ENCODE peak calls at places on chromosomes 1 and 21, in six cellular contexts. R is cardiac muscle cell; I is nucleus accumbens; M is MV-4-11; Q is NCI-H1092 treated with DMSO at 0.1 percent for 48 hours; V is activated effector memory CD4-positive, alpha-beta T cell treated with anti-CD3 and anti-CD28 coated beads, Interleukin-2, amount 50 U/mL, for 16 hours. T is an unnamed sample.

GRCh38 chr1:20712210-20712577 is 5.6 kb downstream of the KIF17 start:
- DNase-seq in R (no peak), I (peak; percentile 23), M (no peak), Q (no peak), V (no peak), T (no peak)

GRCh38 chr1:240306673-240307072 is 215.0 kb downstream of the FMN2 start:
- DNase-seq in R (no peak), I (no peak), M (no peak), Q (no peak), V (no peak), T (no peak)

GRCh38 chr1:20640183-20640597 is 6.9 kb downstream of the PINK1 start:
- DNase-seq in R (peak; percentile 69), I (peak; percentile 21), M (peak; percentile 54), Q (peak; percentile 62), V (peak; percentile 83), T (no peak)

GRCh38 chr1:4032571-4032970 is 132.5 kb upstream of the C1orf174 start:
- DNase-seq in R (no peak), I (no peak), M (no peak), Q (no peak), V (peak; percentile 31), T (no peak)

GRCh38 chr1:200040516-200041138 is 13.1 kb downstream of the NR5A2 start:
- DNase-seq in R (peak; percentile 35), I (no peak), M (no peak), Q (no peak), V (no peak), T (no peak)

GRCh38 chr1:231808990-231809389 is 182.4 kb downstream of the DISC1 start:
- DNase-seq in R (peak; percentile 53), I (no peak), M (peak; percentile 68), Q (no peak), V (no peak), T (no peak)

GRCh38 chr1:182235952-182236650 is 155.5 kb downstream of the GLUL start:
- DNase-seq in R (no peak), I (no peak), M (peak; percentile 31), Q (peak; percentile 96), V (no peak), T (no peak)

GRCh38 chr1:80047791-80048190 is 1041.3 kb upstream of the ADGRL4 start:
- DNase-seq in R (peak; percentile 68), I (no peak), M (no peak), Q (no peak), V (no peak), T (no peak)

GRCh38 chr1:8284167-8284566 is 33.7 kb upstream of the SLC45A1 start:
- DNase-seq in R (peak; percentile 53), I (no peak), M (no peak), Q (no peak), V (no peak), T (no peak)

GRCh38 chr1:228284148-228284495 is 76.3 kb downstream of the OBSCN start:
- DNase-seq in R (no peak), I (no peak), M (no peak), Q (no peak), V (no peak), T (no peak)

GRCh38 chr1:59605761-59606160 is 209.0 kb upstream of the HOOK1 start:
- DNase-seq in R (no peak), I (no peak), M (no peak), Q (no peak), V (no peak), T (no peak)

GRCh38 chr1:68175621-68176398 is 56.5 kb downstream of the WLS start:
- DNase-seq in R (peak; percentile 66), I (no peak), M (no peak), Q (peak; percentile 58), V (no peak), T (no peak)

GRCh38 chr1:34984435-34985062 is 598 bp downstream of the TMEM35B start:
- DNase-seq in R (peak; percentile 50), I (peak; percentile 40), M (peak; percentile 53), Q (peak; percentile 21), V (no peak), T (no peak)

GRCh38 chr1:20711285-20712209 is 6.3 kb downstream of the KIF17 start:
- DNase-seq in R (no peak), I (peak; percentile 39), M (peak; percentile 61), Q (no peak), V (no peak), T (no peak)

GRCh38 chr1:42931911-42932422 is 26.7 kb downstream of the SLC2A1 start:
- DNase-seq in R (no peak), I (no peak), M (peak; percentile 98), Q (no peak), V (peak; percentile 88), T (peak; percentile 97)

GRCh38 chr1:153799566-153800465 is 24.6 kb downstream of the SLC27A3 start:
- DNase-seq in R (no peak), I (no peak), M (no peak), Q (no peak), V (no peak), T (no peak)

GRCh38 chr1:51348147-51348527 is 17.8 kb upstream of the TTC39A start:
- DNase-seq in R (no peak), I (no peak), M (no peak), Q (no peak), V (no peak), T (no peak)

GRCh38 chr1:19477284-19478240 is 7.8 kb downstream of the CAPZB start:
- DNase-seq in R (no peak), I (no peak), M (peak; percentile 84), Q (no peak), V (peak; percentile 72), T (peak; percentile 88)

GRCh38 chr1:43716559-43717281 is 9.4 kb downstream of the ST3GAL3 start:
- DNase-seq in R (no peak), I (no peak), M (no peak), Q (no peak), V (no peak), T (no peak)

GRCh38 chr21:41973861-41974751 is 20.3 kb upstream of the C2CD2 start:
- DNase-seq in R (peak; percentile 19), I (no peak), M (peak; percentile 68), Q (no peak), V (peak; percentile 63), T (no peak)

GRCh38 chr1:222938986-222939385 is 124.1 kb downstream of the DISP1 start:
- DNase-seq in R (no peak), I (no peak), M (no peak), Q (no peak), V (no peak), T (no peak)

GRCh38 chr1:16905112-16905855 is 9.5 kb downstream of the RNU1-2 start:
- DNase-seq in R (peak; percentile 95), I (no peak), M (peak; percentile 93), Q (no peak), V (peak; percentile 77), T (no peak)